ENCODE peak calls at places on chromosomes 12 and 14, in seven cellular contexts. One of them, this sample, is unnamed.
A peak's percentile ranks its signal among the peaks of the same experiment; 100 is the strongest.

GRCh38 chr12:109781668-109782321 is 51.4 kb downstream of the TRPV4 start:
- DNase-seq in lung: no peak
- DNase-seq in PC-3: no peak
- DNase-seq in right lobe of liver: no peak
- DNase-seq in HT1080: no peak
- DNase-seq in ACHN: no peak
- DNase-seq in naive B cell: no peak
- DNase-seq in this sample: no peak

GRCh38 chr12:127903146-127903545 is 363.8 kb upstream of the TMEM132C start:
- DNase-seq in lung: no peak
- DNase-seq in PC-3: no peak
- DNase-seq in right lobe of liver: no peak
- DNase-seq in HT1080: no peak
- DNase-seq in ACHN: peak; percentile 68
- DNase-seq in naive B cell: no peak
- DNase-seq in this sample: no peak

GRCh38 chr12:54341343-54341742 is 16.4 kb downstream of the COPZ1 start:
- DNase-seq in lung: no peak
- DNase-seq in PC-3: no peak
- DNase-seq in right lobe of liver: no peak
- DNase-seq in HT1080: no peak
- DNase-seq in ACHN: no peak
- DNase-seq in naive B cell: no peak
- DNase-seq in this sample: no peak

GRCh38 chr14:106507354-106507753 is 981.0 kb downstream of the TMEM121 start:
- DNase-seq in lung: no peak
- DNase-seq in PC-3: no peak
- DNase-seq in right lobe of liver: no peak
- DNase-seq in HT1080: no peak
- DNase-seq in ACHN: no peak
- DNase-seq in naive B cell: no peak
- DNase-seq in this sample: no peak

GRCh38 chr12:89993632-89994031 is 285.0 kb upstream of the ATP2B1 start:
- DNase-seq in lung: no peak
- DNase-seq in PC-3: peak; percentile 7
- DNase-seq in right lobe of liver: no peak
- DNase-seq in HT1080: no peak
- DNase-seq in ACHN: no peak
- DNase-seq in naive B cell: no peak
- DNase-seq in this sample: no peak

GRCh38 chr14:56474419-56475022 is 105.1 kb upstream of the TMEM260 start:
- DNase-seq in lung: no peak
- DNase-seq in PC-3: peak; percentile 93
- DNase-seq in right lobe of liver: no peak
- DNase-seq in HT1080: peak; percentile 29
- DNase-seq in ACHN: peak; percentile 41
- DNase-seq in naive B cell: peak; percentile 14
- DNase-seq in this sample: no peak

GRCh38 chr12:67716817-67717216 is 68.3 kb downstream of the DYRK2 start:
- DNase-seq in lung: no peak
- DNase-seq in PC-3: peak; percentile 88
- DNase-seq in right lobe of liver: no peak
- DNase-seq in HT1080: no peak
- DNase-seq in ACHN: peak; percentile 13
- DNase-seq in naive B cell: no peak
- DNase-seq in this sample: no peak

GRCh38 chr14:78543433-78543832 is 373.3 kb downstream of the NRXN3 start:
- DNase-seq in lung: no peak
- DNase-seq in PC-3: no peak
- DNase-seq in right lobe of liver: no peak
- DNase-seq in HT1080: no peak
- DNase-seq in ACHN: no peak
- DNase-seq in naive B cell: no peak
- DNase-seq in this sample: no peak

GRCh38 chr14:64628940-64629403 is 75.3 kb upstream of the PLEKHG3 start:
- DNase-seq in lung: no peak
- DNase-seq in PC-3: peak; percentile 92
- DNase-seq in right lobe of liver: no peak
- DNase-seq in HT1080: peak; percentile 81
- DNase-seq in ACHN: no peak
- DNase-seq in naive B cell: no peak
- DNase-seq in this sample: no peak

GRCh38 chr12:29609431-29610215 is 112.1 kb upstream of the OVCH1 start:
- DNase-seq in lung: no peak
- DNase-seq in PC-3: no peak
- DNase-seq in right lobe of liver: no peak
- DNase-seq in HT1080: no peak
- DNase-seq in ACHN: no peak
- DNase-seq in naive B cell: no peak
- DNase-seq in this sample: no peak

This sample was measured in right atrium auricular region.